ENCODE peak calls at places on chromosomes 7 and 10, in eight cellular contexts. P, M, E, Y, Q, N, I and R are unnamed samples.
A peak's percentile ranks its signal among the peaks of the same experiment; 100 is the strongest.

GRCh38 chr7:69204936-69205335 is 393.3 kb upstream of the AUTS2 start:
- DNase-seq in P (no peak), M (peak; percentile 92), E (peak; percentile 28), Y (no peak), Q (no peak), N (no peak), I (no peak), R (peak; percentile 30)

GRCh38 chr10:17065273-17065672 is 64.3 kb downstream of the CUBN start:
- DNase-seq in P (no peak), M (no peak), E (no peak), Y (no peak), Q (no peak), N (no peak), I (no peak), R (no peak)

GRCh38 chr10:10870523-10871241 is 147.0 kb upstream of the CELF2 start:
- DNase-seq in P (no peak), M (no peak), E (no peak), Y (no peak), Q (no peak), N (no peak), I (no peak), R (no peak)

GRCh38 chr10:102114861-102115618 is 5.1 kb downstream of the LDB1 start:
- DNase-seq in P (peak; percentile 68), M (peak; percentile 70), E (peak; percentile 98), Y (peak; percentile 90), Q (peak; percentile 73), N (peak; percentile 68), I (peak; percentile 92), R (peak; percentile 94)

GRCh38 chr10:62726142-62726541 is 78.4 kb upstream of the ADO start:
- DNase-seq in P (no peak), M (peak; percentile 22), E (no peak), Y (no peak), Q (no peak), N (no peak), I (no peak), R (no peak)

GRCh38 chr7:78151229-78151628 is 352.7 kb downstream of the PHTF2 start:
- DNase-seq in P (no peak), M (peak; percentile 92), E (no peak), Y (no peak), Q (no peak), N (no peak), I (no peak), R (no peak)

GRCh38 chr10:79488870-79489269 is 23.5 kb upstream of the EIF5AL1 start:
- DNase-seq in P (no peak), M (no peak), E (peak; percentile 32), Y (no peak), Q (no peak), N (no peak), I (no peak), R (no peak)

GRCh38 chr7:23012797-23013714 is 874 bp downstream of the HYCC1 start:
- DNase-seq in P (no peak), M (peak; percentile 28), E (peak; percentile 90), Y (peak; percentile 58), Q (no peak), N (peak; percentile 18), I (peak; percentile 41), R (peak; percentile 88)

GRCh38 chr7:7911339-7911738 is 57.3 kb upstream of the GLCCI1 start:
- DNase-seq in P (no peak), M (peak; percentile 97), E (no peak), Y (no peak), Q (peak; percentile 54), N (peak; percentile 66), I (no peak), R (no peak)

GRCh38 chr7:29569648-29570047 is 6.0 kb downstream of the PRR15 start:
- DNase-seq in P (no peak), M (peak; percentile 4), E (no peak), Y (no peak), Q (no peak), N (no peak), I (no peak), R (no peak)

GRCh38 chr7:22728416-22729029 is 1.5 kb downstream of the IL6 start:
- DNase-seq in P (no peak), M (peak; percentile 64), E (no peak), Y (no peak), Q (peak; percentile 55), N (peak; percentile 32), I (no peak), R (no peak)

GRCh38 chr7:158730383-158731055 is 25.9 kb upstream of the NCAPG2 start:
- DNase-seq in P (no peak), M (no peak), E (no peak), Y (no peak), Q (no peak), N (no peak), I (no peak), R (no peak)

GRCh38 chr7:158572000-158572828 is 15.4 kb downstream of the PTPRN2 start:
- DNase-seq in P (no peak), M (no peak), E (no peak), Y (no peak), Q (peak; percentile 63), N (no peak), I (no peak), R (no peak)

GRCh38 chr10:43375401-43376020 is 4.1 kb downstream of the FXYD4 start:
- DNase-seq in P (no peak), M (no peak), E (no peak), Y (peak; percentile 19), Q (no peak), N (no peak), I (no peak), R (no peak)

GRCh38 chr10:43376828-43377227 is 5.4 kb downstream of the FXYD4 start:
- DNase-seq in P (no peak), M (no peak), E (no peak), Y (peak; percentile 6), Q (no peak), N (no peak), I (no peak), R (no peak)

GRCh38 chr10:43376046-43376635 is 4.7 kb downstream of the FXYD4 start:
- DNase-seq in P (no peak), M (no peak), E (no peak), Y (peak; percentile 19), Q (no peak), N (no peak), I (no peak), R (no peak)

GRCh38 chr10:43374194-43374593 is 2.8 kb downstream of the FXYD4 start:
- DNase-seq in P (no peak), M (no peak), E (no peak), Y (no peak), Q (no peak), N (no peak), I (no peak), R (no peak)

DNA sequence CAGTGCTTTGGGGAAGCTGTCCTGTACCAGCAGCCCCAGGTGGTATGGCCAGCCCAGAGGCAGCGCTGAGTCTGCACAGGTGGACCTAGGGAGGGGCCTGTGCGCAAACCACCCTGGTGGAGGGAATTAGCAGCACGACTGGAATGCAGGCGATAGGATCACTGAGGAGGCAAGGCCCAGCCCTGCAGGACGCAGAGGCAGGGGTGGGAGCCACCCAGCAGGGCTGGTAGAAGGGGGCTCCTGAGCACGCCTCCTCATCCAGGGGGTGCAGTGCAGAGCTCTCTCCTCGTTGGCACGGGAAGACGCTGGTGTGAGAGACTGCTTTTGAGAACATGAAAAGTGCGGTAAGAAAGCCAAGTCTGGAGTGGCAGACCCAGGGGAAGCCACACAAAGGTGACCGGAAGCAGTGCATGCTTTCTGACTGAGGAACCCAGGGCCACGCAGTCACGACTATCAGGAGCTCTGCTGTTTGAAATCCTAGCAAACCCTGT is 6.0 kb downstream of the FXYD4 start:
- DNase-seq in P (no peak), M (no peak), E (no peak), Y (peak; percentile 23), Q (no peak), N (no peak), I (no peak), R (no peak)
- TF ChIP-seq CTCF in P (no peak), M (no peak), E (no peak), Y (no peak), Q (no peak), N (no peak), I (no peak), R (no peak)

DNA sequence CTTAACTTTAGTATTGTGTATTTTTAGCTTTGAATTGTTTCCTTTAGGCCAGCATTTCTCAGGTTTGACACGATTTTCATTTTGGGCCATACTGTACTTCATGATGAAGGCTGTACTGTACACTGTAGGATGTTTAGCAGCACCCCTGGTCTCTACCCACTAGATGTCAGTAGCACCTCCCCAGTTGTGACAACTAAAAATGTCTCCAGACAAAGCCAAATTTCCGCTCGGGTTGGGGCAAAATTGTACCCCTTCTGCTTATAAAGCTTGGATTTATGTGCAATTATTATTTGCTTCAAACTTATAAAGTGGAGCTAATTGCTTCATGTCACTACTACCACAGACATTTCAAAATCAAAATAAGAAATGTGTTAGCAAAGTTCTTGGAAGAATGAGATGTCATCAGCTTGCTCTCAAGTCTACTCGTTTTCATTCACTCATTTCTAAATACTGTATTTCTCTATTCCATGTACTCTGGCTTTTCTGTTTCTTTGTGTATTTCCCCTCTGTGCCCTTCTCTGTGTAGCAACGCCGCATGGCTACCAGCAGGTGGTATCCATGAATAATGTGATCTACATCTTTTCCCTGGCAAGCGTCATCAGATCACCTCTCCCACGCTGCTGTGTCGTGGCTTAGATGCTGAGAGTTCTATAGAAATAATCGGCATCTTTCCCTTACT is 47.7 kb upstream of the CALCR start:
- DNase-seq in P (no peak), M (peak; percentile 23), E (no peak), Y (no peak), Q (peak; percentile 66), N (peak; percentile 37), I (peak; percentile 19), R (no peak)
- TF ChIP-seq CTCF in P (no peak), M (peak; percentile 18), E (no peak), Y (peak; percentile 16), Q (peak; percentile 69), N (peak; percentile 75), I (peak; percentile 37), R (peak; percentile 52)

DNA sequence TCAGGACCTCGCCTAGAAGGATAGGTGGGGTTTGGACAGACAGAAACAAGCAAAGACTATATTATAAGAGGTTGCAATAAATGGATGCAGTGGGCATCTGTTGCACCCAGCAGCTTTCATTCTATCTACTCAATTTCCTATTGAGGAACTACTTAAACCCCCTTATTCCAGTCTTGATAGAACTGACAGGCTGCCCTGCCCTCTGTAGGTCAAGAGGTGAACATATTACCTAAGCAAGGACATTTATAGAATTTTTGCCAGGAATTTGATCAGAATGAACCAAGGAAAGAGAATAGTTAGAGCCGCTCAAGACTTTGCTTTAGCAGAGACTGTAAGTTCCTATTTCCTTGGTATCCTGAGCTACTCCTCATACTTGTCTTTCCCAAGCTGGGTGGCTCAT is 9.5 kb downstream of the VTI1A start:
- DNase-seq in P (no peak), M (no peak), E (no peak), Y (no peak), Q (no peak), N (no peak), I (no peak), R (no peak)
- TF ChIP-seq CTCF in P (no peak), M (no peak), E (no peak), Y (no peak), Q (peak; percentile 9), N (no peak), I (no peak), R (no peak)

GRCh38 chr7:137287651-137288258 is 55.8 kb downstream of the PTN start:
- DNase-seq in P (no peak), M (no peak), E (no peak), Y (no peak), Q (no peak), N (peak; percentile 40), I (no peak), R (no peak)
- TF ChIP-seq CTCF in P (no peak), M (peak; percentile 19), E (no peak), Y (peak; percentile 30), Q (no peak), N (peak; percentile 38), I (peak; percentile 17), R (peak; percentile 41)

GRCh38 chr7:76369011-76369410 is 10.2 kb upstream of the YWHAG start:
- DNase-seq in P (no peak), M (no peak), E (no peak), Y (no peak), Q (peak; percentile 33), N (no peak), I (no peak), R (no peak)
- TF ChIP-seq CTCF in P (no peak), M (no peak), E (no peak), Y (no peak), Q (no peak), N (no peak), I (no peak), R (no peak)